ENCODE peak calls at places on chromosomes 5 and 9, in five cellular contexts. P is PC-3, F is HCT116, T is lower lobe of right lung, Q is endodermal cell. V is an unnamed sample.

GRCh38 chr9:129597355-129598088 is 23.4 kb downstream of the C9orf50 start:
- DNase-seq in F (peak), T (peak), P (peak), Q (peak), V (peak)

GRCh38 chr9:106035810-106036209 is 341.5 kb downstream of the TMEM38B start:
- DNase-seq in Q (no peak), F (no peak), P (no peak), T (no peak), V (no peak)

GRCh38 chr5:90446961-90447360 is 27.6 kb downstream of the MBLAC2 start:
- DNase-seq in Q (no peak), T (no peak), P (no peak), F (no peak), V (no peak)

GRCh38 chr9:94586814-94587213 is 6.8 kb downstream of the FBP2 start:
- DNase-seq in F (no peak), P (peak), T (no peak), Q (no peak), V (peak)

GRCh38 chr5:132820162-132820754 is 7.2 kb downstream of the SOWAHA start:
- DNase-seq in F (peak), Q (peak), P (peak), T (peak), V (peak)

GRCh38 chr5:66144799-66145390 is 795 bp downstream of the SREK1 start:
- DNase-seq in P (no peak), F (no peak), Q (no peak), T (no peak), V (no peak)

GRCh38 chr5:52989025-52989780 is at the start of gene ITGA2:
- DNase-seq in Q (peak), P (peak), T (peak), F (peak), V (no peak)

GRCh38 chr5:95826949-95827595 is 4.5 kb upstream of the GLRX start:
- DNase-seq in F (no peak), Q (no peak), T (no peak), P (no peak), V (no peak)

GRCh38 chr9:7153566-7153965 is 395.8 kb downstream of the KDM4C start:
- DNase-seq in F (no peak), P (no peak), T (no peak), Q (no peak), V (no peak)

GRCh38 chr5:172956936-172957335 is 2.3 kb upstream of the RPL26L1 start:
- DNase-seq in Q (no peak), F (no peak), T (no peak), P (no peak), V (peak)

GRCh38 chr9:32414856-32415255 is 30.4 kb downstream of the ACO1 start:
- DNase-seq in T (no peak), F (no peak), P (no peak), Q (no peak), V (no peak)

DNA sequence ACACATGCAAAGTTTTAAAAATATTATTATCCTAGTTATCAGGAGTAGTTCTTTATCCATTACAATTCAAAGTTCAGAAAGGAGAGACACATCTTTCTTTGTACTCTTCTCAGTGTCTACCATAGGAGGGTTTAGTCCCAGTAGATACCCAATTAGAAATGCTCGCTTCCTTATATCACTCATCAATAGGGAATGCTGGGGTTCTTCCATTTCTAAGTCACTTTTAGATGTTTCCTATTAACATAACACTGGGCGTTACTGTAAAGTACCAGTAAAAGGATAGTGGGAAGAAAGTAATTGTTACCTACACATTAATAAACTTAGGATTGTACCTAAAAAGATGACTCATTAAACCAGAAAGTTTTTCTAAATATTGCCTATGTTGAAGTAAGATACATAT is 348.3 kb upstream of the CDH6 start:
- DNase-seq in P (no peak), F (no peak), T (no peak), Q (no peak), V (no peak)
- H3K27ac ChIP-seq in P (no peak), F (no peak), T (no peak), Q (no peak), V (no peak)

DNA sequence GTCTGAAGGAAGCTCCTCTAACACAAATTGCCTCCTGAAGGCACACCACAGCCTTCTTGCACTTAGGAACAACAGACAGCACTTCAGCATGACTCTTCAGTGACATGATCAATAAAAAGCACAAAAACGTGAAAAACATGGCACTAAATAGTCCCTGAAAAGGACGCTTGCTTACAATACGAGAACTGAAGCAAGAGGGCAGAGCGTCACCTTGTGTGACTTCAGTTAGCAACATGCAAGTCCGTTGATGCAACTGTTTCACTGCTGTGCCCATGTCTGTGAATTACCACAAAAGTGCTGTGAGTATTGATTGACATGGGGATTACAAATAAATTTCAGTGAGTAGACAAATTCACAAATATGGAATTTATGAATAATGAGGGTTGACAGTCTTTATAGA is 219.9 kb upstream of the GAS1 start:
- DNase-seq in P (no peak), T (no peak), Q (no peak), F (no peak), V (no peak)
- TF ChIP-seq CTCF in P (no peak), T (no peak), Q (peak), F (no peak), V (no peak)

DNA sequence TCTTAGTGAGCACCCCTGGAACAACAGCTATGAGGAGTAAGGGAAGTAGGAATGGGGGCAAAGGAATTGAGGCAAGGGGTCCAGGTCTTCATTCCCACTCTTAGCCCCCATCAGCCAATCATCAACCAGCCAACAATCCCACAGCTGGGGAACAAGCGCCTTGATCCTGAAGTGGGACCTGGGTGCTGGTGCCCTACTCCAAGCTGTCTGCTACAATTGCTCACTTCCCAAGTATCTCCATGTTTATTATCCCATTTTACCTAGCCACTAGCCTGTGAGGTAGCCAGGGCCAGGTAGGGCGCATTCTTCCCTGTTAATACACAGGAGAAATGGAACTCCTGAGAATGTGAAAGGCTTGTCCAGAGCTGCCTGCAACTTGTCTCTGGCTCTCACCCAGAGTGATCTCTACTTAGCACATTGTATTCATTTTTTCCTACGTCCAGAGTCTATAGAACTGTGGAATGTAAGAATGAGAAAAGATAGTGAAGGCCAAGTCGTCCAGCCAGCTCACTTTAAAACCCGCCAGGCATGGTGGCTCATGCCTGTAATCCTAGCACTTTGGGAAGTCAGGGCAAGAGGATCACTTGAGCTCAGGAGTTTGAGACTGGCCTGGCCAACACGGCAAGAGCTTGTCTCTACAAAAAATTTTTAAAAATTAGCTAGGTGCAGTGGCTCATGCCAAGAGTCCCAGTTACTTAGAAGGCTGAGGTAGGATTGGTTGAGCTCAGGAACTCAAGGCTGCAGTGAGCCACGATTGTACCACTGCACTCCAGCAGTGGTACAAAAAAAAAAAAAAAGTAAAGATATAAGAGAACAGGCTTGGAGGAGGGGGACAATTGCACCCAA is 6.2 kb upstream of the DNAJC18 start:
- DNase-seq in P (no peak), F (no peak), Q (no peak), T (no peak), V (no peak)
- H3K27ac ChIP-seq in P (no peak), F (no peak), Q (no peak), T (no peak), V (no peak)

DNA sequence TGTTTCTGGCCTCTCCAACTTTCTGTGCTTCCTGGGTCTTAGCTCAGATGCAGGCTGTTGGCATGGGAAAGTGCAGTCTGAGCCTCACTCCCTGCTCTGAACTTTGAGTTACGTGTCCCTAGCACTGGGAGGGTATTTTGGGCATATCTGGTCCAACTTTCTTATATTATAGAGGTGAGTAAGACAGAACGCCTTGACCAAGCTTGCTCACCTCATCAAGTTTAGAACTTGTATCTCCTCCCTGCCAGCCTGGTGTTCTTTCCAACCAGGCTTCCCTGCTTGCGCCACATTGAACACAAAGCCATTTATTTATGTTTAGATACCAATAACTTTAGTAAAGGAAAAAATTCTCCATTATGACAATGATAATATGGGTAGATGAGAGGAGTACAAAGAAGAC is 33.2 kb downstream of the TNC start:
- DNase-seq in P (peak), F (no peak), T (no peak), Q (no peak), V (no peak)
- TF ChIP-seq CTCF in P (no peak), F (no peak), T (no peak), Q (no peak), V (no peak)

GRCh38 chr5:79552984-79553383 is 39.0 kb upstream of the HOMER1 start:
- DNase-seq in F (no peak), Q (no peak), T (no peak), P (no peak), V (no peak)

GRCh38 chr5:79547982-79548381 is 34.0 kb upstream of the HOMER1 start:
- DNase-seq in F (no peak), P (peak), T (no peak), Q (no peak), V (no peak)

GRCh38 chr5:79544136-79544535 is 30.2 kb upstream of the HOMER1 start:
- DNase-seq in P (no peak), Q (no peak), T (no peak), F (no peak), V (no peak)

GRCh38 chr5:79546782-79547428 is 33.0 kb upstream of the HOMER1 start:
- DNase-seq in F (no peak), T (no peak), P (peak), Q (no peak), V (no peak)

DNA sequence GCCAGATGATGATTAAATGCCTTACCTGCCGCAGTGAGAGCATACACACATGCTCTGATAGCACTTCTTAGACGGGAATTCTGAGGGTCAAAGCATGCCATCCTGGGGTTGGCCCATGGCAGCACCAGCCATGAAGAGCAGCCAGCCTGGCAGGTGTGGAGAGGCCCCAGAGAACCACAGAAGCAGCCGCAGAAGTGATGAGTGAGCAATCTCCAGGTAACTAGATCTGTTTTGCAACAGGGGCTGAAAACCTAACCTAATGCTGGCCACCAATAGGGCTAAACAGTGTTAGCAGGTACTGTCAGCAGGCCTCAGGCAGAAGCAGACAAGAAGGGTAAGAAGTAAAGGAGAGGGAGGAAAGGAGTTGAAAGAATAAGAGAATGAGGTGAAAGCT is 33.5 kb upstream of the HOMER1 start:
- DNase-seq in Q (peak), P (peak), T (no peak), F (no peak), V (no peak)
- H3K27ac ChIP-seq in Q (no peak), P (peak), T (no peak), F (no peak), V (no peak)

GRCh38 chr9:114434878-114435311 is 47.1 kb upstream of the AKNA start:
- DNase-seq in P (peak), F (peak), T (no peak), Q (peak), V (peak)
- TF ChIP-seq CTCF in P (peak), F (peak), T (peak), Q (peak), V (no peak)

DNA sequence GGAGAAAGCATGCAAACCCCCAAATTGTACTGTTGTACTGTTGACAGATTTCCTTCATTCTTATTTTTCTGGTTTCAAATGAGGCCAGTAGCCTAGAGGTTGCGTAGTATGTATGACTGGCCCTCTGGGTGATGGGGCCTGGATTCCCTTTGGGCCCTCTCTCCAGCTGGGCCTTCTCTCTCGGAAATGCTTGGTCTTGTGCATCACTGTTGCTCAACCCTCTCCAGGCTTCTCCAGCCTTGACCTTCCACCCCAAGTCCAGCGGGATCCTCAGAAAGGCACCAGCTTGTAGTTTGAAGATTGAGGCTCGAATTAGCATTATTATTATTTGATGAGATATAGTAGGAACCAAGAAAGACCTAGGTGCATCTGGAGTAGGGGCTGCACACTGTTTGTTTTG is 87.0 kb downstream of the ANGPTL2 start:
- DNase-seq in F (no peak), P (no peak), Q (peak), T (no peak), V (no peak)
- H3K27ac ChIP-seq in F (no peak), P (no peak), Q (no peak), T (peak), V (peak)

GRCh38 chr9:114879165-114879564 is 51.2 kb downstream of the TNFSF8 start:
- DNase-seq in T (no peak), F (no peak), P (no peak), Q (no peak), V (no peak)
- TF ChIP-seq CTCF in T (no peak), F (no peak), P (no peak), Q (no peak), V (no peak)

GRCh38 chr9:131097948-131098278 is 1.6 kb downstream of the AIF1L start:
- DNase-seq in F (no peak), P (no peak), T (no peak), Q (no peak), V (no peak)
- H3K27ac ChIP-seq in F (no peak), P (no peak), T (no peak), Q (no peak), V (peak)

GRCh38 chr5:59569158-59569557 is 324.4 kb downstream of the PDE4D start:
- DNase-seq in F (no peak), T (no peak), P (peak), Q (no peak), V (no peak)
- TF ChIP-seq CTCF in F (no peak), T (no peak), P (no peak), Q (no peak), V (no peak)

V was measured in coronary artery.